ENCODE peak calls at places on chromosome 11, in nine cellular contexts. One of them, this sample, is unnamed.
A peak's percentile ranks its signal among the peaks of the same experiment; 100 is the strongest.

GRCh38 chr11:134126197-134126822 is 57.4 kb downstream of the JAM3 start:
- DNase-seq in activated T-helper 9 cell treated with anti-CD3 and anti-CD28 coated beads, Interleukin-2, amount 50 U/mL, for 16 hours: no peak
- DNase-seq in stimulated activated naive CD8-positive, alpha-beta T cell treated with anti-CD3 and anti-CD28 coated beads, Interleukin-15, Interleukin-2, amounts not matched to agents 100 U/mL and 50 U/mL, for 24 hours: no peak
- DNase-seq in T-helper 2 cell: no peak
- DNase-seq in esophagus muscularis mucosa: peak; percentile 84
- DNase-seq in cardiac fibroblast: peak; percentile 62
- DNase-seq in ELF-1: peak; percentile 23
- DNase-seq in GM23248: peak; percentile 96
- DNase-seq in head of caudate nucleus: peak; percentile 63
- DNase-seq in this sample: peak; percentile 29

GRCh38 chr11:19365743-19366410 is 125.1 kb upstream of the E2F8 start:
- DNase-seq in cardiac fibroblast: peak; percentile 61
- DNase-seq in ELF-1: no peak
- DNase-seq in head of caudate nucleus: no peak
- DNase-seq in activated T-helper 9 cell treated with anti-CD3 and anti-CD28 coated beads, Interleukin-2, amount 50 U/mL, for 16 hours: no peak
- DNase-seq in T-helper 2 cell: no peak
- DNase-seq in stimulated activated naive CD8-positive, alpha-beta T cell treated with anti-CD3 and anti-CD28 coated beads, Interleukin-15, Interleukin-2, amounts not matched to agents 100 U/mL and 50 U/mL, for 24 hours: no peak
- DNase-seq in esophagus muscularis mucosa: no peak
- DNase-seq in GM23248: peak; percentile 24
- DNase-seq in this sample: no peak

GRCh38 chr11:75938543-75938942 is 123.5 kb downstream of the UVRAG start:
- DNase-seq in stimulated activated naive CD8-positive, alpha-beta T cell treated with anti-CD3 and anti-CD28 coated beads, Interleukin-15, Interleukin-2, amounts not matched to agents 100 U/mL and 50 U/mL, for 24 hours: no peak
- DNase-seq in activated T-helper 9 cell treated with anti-CD3 and anti-CD28 coated beads, Interleukin-2, amount 50 U/mL, for 16 hours: no peak
- DNase-seq in ELF-1: no peak
- DNase-seq in T-helper 2 cell: no peak
- DNase-seq in cardiac fibroblast: peak; percentile 29
- DNase-seq in GM23248: peak; percentile 68
- DNase-seq in esophagus muscularis mucosa: no peak
- DNase-seq in head of caudate nucleus: no peak
- DNase-seq in this sample: no peak

GRCh38 chr11:119739021-119739703 is 10.2 kb upstream of the NECTIN1 start:
- DNase-seq in GM23248: no peak
- DNase-seq in activated T-helper 9 cell treated with anti-CD3 and anti-CD28 coated beads, Interleukin-2, amount 50 U/mL, for 16 hours: no peak
- DNase-seq in esophagus muscularis mucosa: no peak
- DNase-seq in ELF-1: no peak
- DNase-seq in head of caudate nucleus: no peak
- DNase-seq in cardiac fibroblast: no peak
- DNase-seq in stimulated activated naive CD8-positive, alpha-beta T cell treated with anti-CD3 and anti-CD28 coated beads, Interleukin-15, Interleukin-2, amounts not matched to agents 100 U/mL and 50 U/mL, for 24 hours: no peak
- DNase-seq in T-helper 2 cell: no peak
- DNase-seq in this sample: no peak

GRCh38 chr11:10584071-10584501 is 15.6 kb upstream of the LYVE1 start:
- DNase-seq in head of caudate nucleus: no peak
- DNase-seq in cardiac fibroblast: peak; percentile 90
- DNase-seq in T-helper 2 cell: no peak
- DNase-seq in GM23248: no peak
- DNase-seq in ELF-1: no peak
- DNase-seq in stimulated activated naive CD8-positive, alpha-beta T cell treated with anti-CD3 and anti-CD28 coated beads, Interleukin-15, Interleukin-2, amounts not matched to agents 100 U/mL and 50 U/mL, for 24 hours: no peak
- DNase-seq in esophagus muscularis mucosa: no peak
- DNase-seq in activated T-helper 9 cell treated with anti-CD3 and anti-CD28 coated beads, Interleukin-2, amount 50 U/mL, for 16 hours: no peak
- DNase-seq in this sample: no peak

GRCh38 chr11:69205125-69205928 is 49.6 kb downstream of the SMIM38 start:
- DNase-seq in esophagus muscularis mucosa: no peak
- DNase-seq in activated T-helper 9 cell treated with anti-CD3 and anti-CD28 coated beads, Interleukin-2, amount 50 U/mL, for 16 hours: no peak
- DNase-seq in GM23248: no peak
- DNase-seq in ELF-1: no peak
- DNase-seq in T-helper 2 cell: no peak
- DNase-seq in stimulated activated naive CD8-positive, alpha-beta T cell treated with anti-CD3 and anti-CD28 coated beads, Interleukin-15, Interleukin-2, amounts not matched to agents 100 U/mL and 50 U/mL, for 24 hours: no peak
- DNase-seq in cardiac fibroblast: no peak
- DNase-seq in head of caudate nucleus: no peak
- DNase-seq in this sample: no peak

GRCh38 chr11:1205987-1206331 is 16.9 kb upstream of the MUC5B start:
- DNase-seq in ELF-1: no peak
- DNase-seq in T-helper 2 cell: no peak
- DNase-seq in activated T-helper 9 cell treated with anti-CD3 and anti-CD28 coated beads, Interleukin-2, amount 50 U/mL, for 16 hours: no peak
- DNase-seq in cardiac fibroblast: no peak
- DNase-seq in esophagus muscularis mucosa: no peak
- DNase-seq in stimulated activated naive CD8-positive, alpha-beta T cell treated with anti-CD3 and anti-CD28 coated beads, Interleukin-15, Interleukin-2, amounts not matched to agents 100 U/mL and 50 U/mL, for 24 hours: no peak
- DNase-seq in head of caudate nucleus: no peak
- DNase-seq in GM23248: no peak
- DNase-seq in this sample: no peak

GRCh38 chr11:73757598-73757997 is 3.3 kb downstream of the RAB6A start:
- DNase-seq in activated T-helper 9 cell treated with anti-CD3 and anti-CD28 coated beads, Interleukin-2, amount 50 U/mL, for 16 hours: no peak
- DNase-seq in head of caudate nucleus: no peak
- DNase-seq in esophagus muscularis mucosa: no peak
- DNase-seq in cardiac fibroblast: no peak
- DNase-seq in T-helper 2 cell: no peak
- DNase-seq in ELF-1: no peak
- DNase-seq in GM23248: no peak
- DNase-seq in stimulated activated naive CD8-positive, alpha-beta T cell treated with anti-CD3 and anti-CD28 coated beads, Interleukin-15, Interleukin-2, amounts not matched to agents 100 U/mL and 50 U/mL, for 24 hours: no peak
- DNase-seq in this sample: no peak

GRCh38 chr11:118216621-118217526 is 7.9 kb downstream of the JAML start:
- DNase-seq in GM23248: no peak
- DNase-seq in esophagus muscularis mucosa: no peak
- DNase-seq in head of caudate nucleus: no peak
- DNase-seq in T-helper 2 cell: peak; percentile 46
- DNase-seq in ELF-1: no peak
- DNase-seq in activated T-helper 9 cell treated with anti-CD3 and anti-CD28 coated beads, Interleukin-2, amount 50 U/mL, for 16 hours: peak; percentile 46
- DNase-seq in cardiac fibroblast: no peak
- DNase-seq in stimulated activated naive CD8-positive, alpha-beta T cell treated with anti-CD3 and anti-CD28 coated beads, Interleukin-15, Interleukin-2, amounts not matched to agents 100 U/mL and 50 U/mL, for 24 hours: peak; percentile 68
- DNase-seq in this sample: no peak

GRCh38 chr11:99069831-99070444 is 49.2 kb downstream of the CNTN5 start:
- DNase-seq in activated T-helper 9 cell treated with anti-CD3 and anti-CD28 coated beads, Interleukin-2, amount 50 U/mL, for 16 hours: no peak
- DNase-seq in ELF-1: peak; percentile 86
- DNase-seq in T-helper 2 cell: no peak
- DNase-seq in head of caudate nucleus: no peak
- DNase-seq in esophagus muscularis mucosa: no peak
- DNase-seq in cardiac fibroblast: peak; percentile 34
- DNase-seq in GM23248: no peak
- DNase-seq in stimulated activated naive CD8-positive, alpha-beta T cell treated with anti-CD3 and anti-CD28 coated beads, Interleukin-15, Interleukin-2, amounts not matched to agents 100 U/mL and 50 U/mL, for 24 hours: no peak
- DNase-seq in this sample: no peak

GRCh38 chr11:12110714-12111481 is 508 bp downstream of the MICAL2 start:
- DNase-seq in cardiac fibroblast: peak; percentile 44
- DNase-seq in activated T-helper 9 cell treated with anti-CD3 and anti-CD28 coated beads, Interleukin-2, amount 50 U/mL, for 16 hours: peak; percentile 18
- DNase-seq in head of caudate nucleus: peak; percentile 29
- DNase-seq in esophagus muscularis mucosa: no peak
- DNase-seq in GM23248: peak; percentile 56
- DNase-seq in T-helper 2 cell: no peak
- DNase-seq in stimulated activated naive CD8-positive, alpha-beta T cell treated with anti-CD3 and anti-CD28 coated beads, Interleukin-15, Interleukin-2, amounts not matched to agents 100 U/mL and 50 U/mL, for 24 hours: peak; percentile 45
- DNase-seq in ELF-1: peak; percentile 43
- DNase-seq in this sample: no peak

GRCh38 chr11:120011836-120012235 is 126.1 kb downstream of the TRIM29 start:
- DNase-seq in head of caudate nucleus: peak; percentile 50
- DNase-seq in stimulated activated naive CD8-positive, alpha-beta T cell treated with anti-CD3 and anti-CD28 coated beads, Interleukin-15, Interleukin-2, amounts not matched to agents 100 U/mL and 50 U/mL, for 24 hours: no peak
- DNase-seq in esophagus muscularis mucosa: no peak
- DNase-seq in GM23248: no peak
- DNase-seq in T-helper 2 cell: no peak
- DNase-seq in activated T-helper 9 cell treated with anti-CD3 and anti-CD28 coated beads, Interleukin-2, amount 50 U/mL, for 16 hours: no peak
- DNase-seq in cardiac fibroblast: no peak
- DNase-seq in ELF-1: no peak
- DNase-seq in this sample: no peak

GRCh38 chr11:93034031-93034430 is 64.6 kb downstream of the MTNR1B start:
- DNase-seq in activated T-helper 9 cell treated with anti-CD3 and anti-CD28 coated beads, Interleukin-2, amount 50 U/mL, for 16 hours: no peak
- DNase-seq in cardiac fibroblast: peak; percentile 28
- DNase-seq in esophagus muscularis mucosa: no peak
- DNase-seq in T-helper 2 cell: no peak
- DNase-seq in stimulated activated naive CD8-positive, alpha-beta T cell treated with anti-CD3 and anti-CD28 coated beads, Interleukin-15, Interleukin-2, amounts not matched to agents 100 U/mL and 50 U/mL, for 24 hours: no peak
- DNase-seq in GM23248: no peak
- DNase-seq in ELF-1: no peak
- DNase-seq in head of caudate nucleus: no peak
- DNase-seq in this sample: no peak